ENCODE peak calls at places on chromosome 15, in eight cellular contexts. V is A549, D is H1, R is IMR-90, N is GM12878, L is HCT116, Y is HepG2, T is K562. S is an unnamed sample. For H3K4me1, the result is how much of the 10 kb centered on the place peaks cover.

GRCh38 chr15:91311986-91312385 is 211.9 kb downstream of the SV2B start:
- DNase-seq in V (no peak), D (no peak), R (no peak), N (no peak), L (no peak), Y (no peak), T (no peak), S (no peak)

GRCh38 chr15:44657378-44657777 is 6.1 kb downstream of the SPG11 start:
- DNase-seq in V (no peak), D (no peak), R (no peak), N (no peak), L (no peak), Y (no peak), T (no peak), S (no peak)

GRCh38 chr15:80317389-80318169 is 65.6 kb upstream of the CTXND1 start:
- DNase-seq in V (peak), D (no peak), R (peak), N (no peak), L (no peak), Y (peak), T (peak), S (no peak)

GRCh38 chr15:69643971-69644370 is 191.4 kb downstream of the RPLP1 start:
- DNase-seq in V (no peak), D (no peak), R (no peak), N (no peak), L (no peak), Y (no peak), T (no peak), S (no peak)

GRCh38 chr15:50979041-50979440 is 70.6 kb downstream of the AP4E1 start:
- DNase-seq in V (no peak), D (no peak), R (no peak), N (no peak), L (no peak), Y (no peak), T (no peak), S (no peak)

GRCh38 chr15:64877435-64877834 is 34.3 kb upstream of the ANKDD1A start:
- DNase-seq in V (no peak), D (no peak), R (no peak), N (no peak), L (no peak), Y (no peak), T (no peak), S (peak)

GRCh38 chr15:23912191-23912590 is 225.1 kb upstream of the NDN start:
- DNase-seq in V (no peak), D (peak), R (no peak), N (no peak), L (no peak), Y (no peak), T (no peak), S (no peak)

GRCh38 chr15:69780374-69780773 is 317.3 kb downstream of the TLE3 start:
- DNase-seq in V (no peak), D (no peak), R (peak), N (no peak), L (no peak), Y (no peak), T (no peak), S (no peak)

GRCh38 chr15:95559875-95560394 is 770.6 kb upstream of the NR2F2 start:
- DNase-seq in V (peak), D (no peak), R (peak), N (no peak), L (peak), Y (no peak), T (peak), S (peak)

GRCh38 chr15:80418892-80419537 is 14.8 kb downstream of the ARNT2 start:
- DNase-seq in V (peak), D (no peak), R (peak), N (no peak), L (peak), Y (peak), T (peak), S (peak)

GRCh38 chr15:46312133-46312740 is 677.4 kb downstream of the SQOR start:
- DNase-seq in V (peak), D (no peak), R (peak), N (peak), L (peak), Y (peak), T (peak), S (peak)

GRCh38 chr15:99441871-99442267 is 123.9 kb upstream of the MEF2A start:
- DNase-seq in V (no peak), D (no peak), R (no peak), N (no peak), L (no peak), Y (no peak), T (no peak), S (no peak)

GRCh38 chr15:39573844-39574243 is 7.0 kb upstream of the THBS1 start:
- DNase-seq in V (no peak), D (no peak), R (peak), N (no peak), L (no peak), Y (no peak), T (no peak), S (peak)

GRCh38 chr15:101068523-101068960 is 149.4 kb downstream of the LRRK1 start:
- DNase-seq in V (no peak), D (no peak), R (peak), N (no peak), L (no peak), Y (no peak), T (no peak), S (no peak)

GRCh38 chr15:68644088-68644904 is 65.5 kb downstream of the CORO2B start:
- DNase-seq in V (peak), D (no peak), R (peak), N (no peak), L (peak), Y (no peak), T (peak), S (no peak)

GRCh38 chr15:31004220-31004733 is 12.8 kb upstream of the MTMR10 start:
- DNase-seq in V (no peak), D (no peak), R (no peak), N (peak), L (no peak), Y (no peak), T (no peak), S (peak)

DNA sequence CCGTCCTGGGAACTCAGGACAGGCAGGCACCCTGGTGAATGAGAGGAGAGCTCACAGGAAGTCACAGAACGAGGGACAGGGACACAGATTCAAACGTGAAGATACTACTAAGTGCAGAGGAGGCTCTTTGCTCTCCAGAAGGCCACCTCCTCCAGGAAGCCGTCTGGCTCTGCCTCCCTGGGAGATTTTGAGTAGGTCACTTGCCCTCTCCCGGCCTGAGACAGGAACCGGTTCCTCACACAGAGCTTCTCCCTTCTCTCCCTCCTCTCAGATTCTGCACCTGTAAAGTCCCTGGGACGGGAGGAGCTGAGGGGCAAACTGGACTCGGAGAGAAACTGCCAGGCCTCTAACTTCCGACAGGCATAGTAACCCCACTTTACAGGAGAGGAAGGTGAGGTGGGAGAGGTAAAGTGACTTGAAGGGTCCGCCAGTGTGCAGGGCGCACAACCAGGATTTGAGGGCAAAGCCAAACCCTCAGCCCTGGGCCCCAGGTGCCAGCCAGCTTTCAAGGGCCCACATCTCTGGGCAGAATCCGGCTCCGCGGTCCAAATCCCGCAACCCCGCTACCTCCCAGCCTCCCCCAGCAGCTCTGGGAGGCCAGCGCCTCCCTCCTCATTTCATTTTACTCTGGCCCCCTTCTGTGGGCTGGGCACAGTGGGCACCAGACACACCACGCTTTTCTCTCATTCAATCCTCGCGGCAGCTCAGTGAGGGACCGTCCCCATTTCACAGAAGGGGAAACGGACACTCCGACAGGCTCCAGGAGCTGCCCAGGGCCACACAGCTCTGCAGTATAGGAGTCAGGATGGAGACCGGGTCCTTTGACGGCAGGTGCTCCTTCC is 150.2 kb downstream of the SMAD6 start:
- DNase-seq in V (no peak), D (no peak), R (no peak), N (no peak), L (no peak), Y (no peak), T (no peak), S (no peak)
- H3K4me2 ChIP-seq in V (no peak), D (no peak), R (no peak), N (no peak), L (no peak), Y (peak), T (no peak), S (no peak)

DNA sequence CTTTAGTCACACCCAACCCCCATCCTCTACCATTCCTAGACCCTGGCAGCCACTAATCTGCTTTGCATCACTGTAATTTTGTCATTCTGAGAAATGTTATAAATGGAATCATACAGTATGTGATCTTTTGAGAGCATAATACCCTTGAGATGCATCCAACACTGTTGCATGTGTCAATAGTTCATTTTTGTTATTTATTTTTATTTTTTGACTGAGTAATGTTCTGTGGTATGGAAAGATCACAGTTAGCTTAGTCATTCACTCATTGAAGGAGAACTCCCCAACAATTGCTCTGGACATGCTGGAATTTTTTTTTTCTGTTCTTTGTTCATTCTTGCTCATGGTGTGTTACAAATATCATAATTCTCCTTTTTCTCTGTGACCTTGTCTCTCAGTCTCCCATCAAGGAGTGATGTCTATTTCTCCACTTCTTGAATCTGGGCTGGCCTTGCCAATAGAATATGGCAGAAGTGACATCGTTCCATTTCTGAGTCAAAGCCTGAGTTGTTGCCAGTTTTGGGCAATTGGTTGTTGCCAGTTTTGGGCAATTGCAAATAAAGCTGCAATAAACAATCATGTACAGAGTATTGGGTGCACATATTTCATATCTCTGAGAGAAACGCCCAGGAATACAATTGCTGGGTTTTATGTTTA is 6.9 kb upstream of the ADPGK start:
- DNase-seq in V (no peak), D (no peak), R (peak), N (no peak), L (no peak), Y (no peak), T (no peak), S (no peak)
- H3K4me1 ChIP-seq in V (under half), D (under half), R (under half), N (under half), L (under half), Y (under half), T (under half), S (under half)

GRCh38 chr15:63502843-63503738 is 1.3 kb upstream of the USP3 start:
- DNase-seq in V (peak), D (no peak), R (peak), N (peak), L (peak), Y (peak), T (peak), S (peak)

GRCh38 chr15:63505842-63506222 is 1.4 kb downstream of the USP3 start:
- DNase-seq in V (no peak), D (no peak), R (no peak), N (no peak), L (no peak), Y (no peak), T (no peak), S (no peak)

GRCh38 chr15:63504979-63505841 is 817 bp downstream of the USP3 start:
- DNase-seq in V (peak), D (no peak), R (peak), N (no peak), L (no peak), Y (peak), T (peak), S (peak)

GRCh38 chr15:63503739-63504246 is 600 bp upstream of the USP3 start:
- DNase-seq in V (peak), D (no peak), R (peak), N (no peak), L (peak), Y (peak), T (peak), S (peak)

DNA sequence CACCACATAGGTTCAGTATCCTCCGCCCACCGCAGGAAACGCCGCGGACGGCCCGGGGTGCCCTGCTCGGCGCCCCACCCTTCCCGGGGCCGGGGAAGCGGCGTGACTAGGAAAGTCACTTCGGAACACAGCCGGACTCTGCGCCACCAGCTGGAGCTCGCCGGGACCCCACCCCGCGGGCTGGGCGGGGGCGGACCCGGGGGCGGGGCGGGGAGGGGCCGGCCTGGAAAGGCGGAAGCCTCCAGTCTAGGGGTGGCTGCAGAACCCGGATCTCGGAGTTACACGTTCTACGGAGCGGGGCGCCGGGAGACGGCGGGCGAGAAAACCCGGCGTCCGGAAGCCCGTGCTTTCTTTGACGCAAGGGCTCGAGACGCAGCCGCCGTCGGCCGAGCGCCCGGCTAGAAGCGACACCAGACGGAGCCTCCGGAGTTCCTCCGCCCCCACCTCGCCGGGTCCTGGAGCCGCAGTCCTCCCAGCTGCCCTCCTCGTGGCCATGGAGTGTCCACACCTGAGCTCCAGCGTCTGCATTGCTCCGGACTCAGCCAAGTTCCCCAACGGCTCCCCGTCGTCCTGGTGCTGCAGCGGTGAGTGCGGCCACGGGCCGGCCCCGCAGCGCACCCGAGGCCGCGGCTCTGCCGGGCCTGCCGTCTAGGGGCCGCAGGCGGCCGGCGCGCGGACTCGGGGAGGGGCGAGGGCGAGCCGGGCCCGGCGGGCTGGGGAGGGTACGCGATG is at the start of gene USP3:
- DNase-seq in V (peak), D (peak), R (peak), N (no peak), L (peak), Y (peak), T (peak), S (peak)
- TF ChIP-seq POLR2A in V (peak), D (peak), R (peak), N (peak), L (peak), Y (peak), T (peak), S (peak)

GRCh38 chr15:48603922-48604321 is 41.6 kb downstream of the FBN1 start:
- DNase-seq in V (no peak), D (no peak), R (no peak), N (no peak), L (no peak), Y (no peak), T (no peak), S (peak)

GRCh38 chr15:48614051-48614450 is 31.5 kb downstream of the FBN1 start:
- DNase-seq in V (no peak), D (no peak), R (no peak), N (no peak), L (no peak), Y (no peak), T (no peak), S (no peak)

GRCh38 chr15:48607846-48608245 is 37.7 kb downstream of the FBN1 start:
- DNase-seq in V (no peak), D (no peak), R (no peak), N (no peak), L (no peak), Y (no peak), T (no peak), S (no peak)

GRCh38 chr15:48604567-48604966 is 40.9 kb downstream of the FBN1 start:
- DNase-seq in V (no peak), D (no peak), R (peak), N (no peak), L (no peak), Y (no peak), T (no peak), S (no peak)

GRCh38 chr15:48609486-48609885 is 36.0 kb downstream of the FBN1 start:
- DNase-seq in V (no peak), D (no peak), R (no peak), N (no peak), L (no peak), Y (no peak), T (no peak), S (no peak)
- H3K4me2 ChIP-seq in V (no peak), D (no peak), R (no peak), N (no peak), L (no peak), Y (no peak), T (no peak), S (no peak)

GRCh38 chr15:83066034-83066760 is 855 bp downstream of the BTBD1 start:
- DNase-seq in V (no peak), D (no peak), R (no peak), N (no peak), L (no peak), Y (no peak), T (no peak), S (peak)
- H3K4me1 ChIP-seq in V (under half), D (under half), R (under half), N (under half), L (under half), Y (under half), T (under half), S (under half)

GRCh38 chr15:28885289-28885629 is 515 bp upstream of the APBA2 start:
- DNase-seq in V (no peak), D (no peak), R (no peak), N (no peak), L (no peak), Y (no peak), T (no peak), S (no peak)

GRCh38 chr15:28885630-28886430 is at the start of gene APBA2:
- DNase-seq in V (peak), D (no peak), R (peak), N (no peak), L (no peak), Y (no peak), T (peak), S (no peak)

GRCh38 chr15:28881600-28881999 is 4.2 kb upstream of the APBA2 start:
- DNase-seq in V (peak), D (no peak), R (no peak), N (no peak), L (no peak), Y (no peak), T (no peak), S (no peak)

GRCh38 chr15:28886431-28887343 is 913 bp downstream of the APBA2 start:
- DNase-seq in V (no peak), D (no peak), R (no peak), N (no peak), L (no peak), Y (no peak), T (no peak), S (no peak)

DNA sequence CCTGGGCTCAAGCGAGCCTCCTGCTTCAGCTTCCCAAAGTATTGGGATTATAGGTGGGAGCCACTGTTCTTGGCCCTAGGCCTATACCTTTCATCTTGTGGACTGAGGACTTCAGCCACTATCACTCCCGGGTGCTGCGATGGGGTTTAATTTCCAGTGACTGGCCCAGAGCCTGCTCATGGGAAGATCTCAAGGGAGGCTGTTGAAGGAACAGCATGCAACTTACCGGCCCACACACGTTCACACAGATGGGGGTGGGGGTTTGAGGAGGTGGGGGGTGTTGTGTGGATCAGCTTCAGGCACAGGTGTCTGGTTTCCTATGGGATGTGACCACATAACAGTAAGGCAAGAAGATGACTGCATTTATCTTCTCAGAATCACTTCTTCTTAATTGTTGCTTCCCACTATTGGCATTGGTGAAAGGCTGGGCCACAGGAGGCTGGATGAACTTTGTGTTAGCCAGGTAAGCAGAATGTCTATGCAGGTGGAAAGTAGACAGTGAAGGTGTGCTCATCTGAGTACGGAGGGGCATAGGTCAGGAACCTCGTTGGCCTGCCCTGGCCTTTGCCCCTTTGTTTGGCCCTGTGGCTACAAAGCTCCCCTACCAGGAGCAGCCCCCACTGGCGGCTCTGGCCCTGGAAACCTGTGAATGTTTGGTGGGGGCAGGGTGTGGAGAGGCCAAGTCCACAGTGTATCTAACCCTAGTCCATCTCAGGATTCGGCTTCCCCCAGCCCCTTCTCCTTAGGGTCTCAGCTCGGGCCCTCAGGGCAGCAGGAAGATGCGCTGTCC is 1.4 kb upstream of the APBA2 start:
- DNase-seq in V (no peak), D (no peak), R (no peak), N (no peak), L (no peak), Y (no peak), T (no peak), S (no peak)
- TF ChIP-seq POLR2A in V (no peak), D (no peak), R (no peak), N (no peak), L (no peak), Y (no peak), T (no peak), S (no peak)

GRCh38 chr15:70793694-70794093 is 30.3 kb upstream of the UACA start:
- DNase-seq in V (no peak), D (no peak), R (no peak), N (no peak), L (no peak), Y (no peak), T (no peak), S (no peak)

GRCh38 chr15:70789213-70789612 is 25.9 kb upstream of the UACA start:
- DNase-seq in V (peak), D (no peak), R (peak), N (no peak), L (no peak), Y (no peak), T (peak), S (no peak)

GRCh38 chr15:70792171-70792573 is 28.8 kb upstream of the UACA start:
- DNase-seq in V (peak), D (no peak), R (peak), N (no peak), L (peak), Y (no peak), T (no peak), S (peak)

GRCh38 chr15:70788114-70789049 is 25.0 kb upstream of the UACA start:
- DNase-seq in V (peak), D (no peak), R (peak), N (no peak), L (peak), Y (peak), T (no peak), S (no peak)

GRCh38 chr15:70791248-70791647 is 27.9 kb upstream of the UACA start:
- DNase-seq in V (no peak), D (no peak), R (no peak), N (no peak), L (no peak), Y (no peak), T (no peak), S (no peak)
- H3K4me2 ChIP-seq in V (peak), D (no peak), R (no peak), N (no peak), L (peak), Y (no peak), T (no peak), S (no peak)

GRCh38 chr15:75107905-75108838 is 84.8 kb downstream of the PPCDC start:
- DNase-seq in V (peak), D (no peak), R (peak), N (peak), L (peak), Y (peak), T (peak), S (peak)
- H3K4me1 ChIP-seq in V (half or more), D (under half), R (under half), N (half or more), L (half or more), Y (half or more), T (under half), S (under half)